ENCODE peak calls at places on chromosomes 6 and 20, in four cellular contexts. B is stomach, D is IMR-90, K is heart left ventricle. R is an unnamed sample. For H3K4me1, the result is how much of the 10 kb centered on the place peaks cover.

GRCh38 chr20:2385026-2385425 is 4.3 kb downstream of the TGM6 start:
- DNase-seq in K (no peak), D (no peak), B (no peak), R (no peak)

GRCh38 chr6:29793796-29794195 is 33.8 kb upstream of the HLA-G start:
- DNase-seq in D (no peak), B (no peak), K (no peak), R (no peak)

GRCh38 chr6:165893431-165893830 is 230.4 kb upstream of the PDE10A start:
- DNase-seq in B (no peak), K (no peak), D (no peak), R (no peak)

GRCh38 chr20:49888341-49889244 is 26.7 kb downstream of the SPATA2 start:
- DNase-seq in D (peak), K (peak), B (peak), R (peak)

GRCh38 chr6:33729059-33729458 is 17.6 kb upstream of the UQCC2 start:
- DNase-seq in K (no peak), B (no peak), D (no peak), R (no peak)

GRCh38 chr20:41344477-41344876 is 3.9 kb downstream of the LPIN3 start:
- DNase-seq in B (no peak), K (no peak), D (no peak), R (peak)

GRCh38 chr6:164344801-164345291 is 930.3 kb downstream of the QKI start:
- DNase-seq in K (no peak), B (no peak), D (no peak), R (no peak)

GRCh38 chr6:139877828-139878405 is 503.5 kb upstream of the CITED2 start:
- DNase-seq in B (no peak), K (no peak), D (no peak), R (no peak)

GRCh38 chr6:34142599-34142998 is 3.3 kb downstream of the GRM4 start:
- DNase-seq in D (no peak), K (peak), B (no peak), R (no peak)

GRCh38 chr20:41366546-41367392 is at the start of gene EMILIN3:
- DNase-seq in B (no peak), K (no peak), D (no peak), R (peak)

GRCh38 chr6:167568407-167569024 is 243.6 kb downstream of the TTLL2 start:
- DNase-seq in D (no peak), K (no peak), B (no peak), R (no peak)

GRCh38 chr6:75275067-75275466 is 9.5 kb downstream of the TMEM30A start:
- DNase-seq in D (peak), K (no peak), B (no peak), R (no peak)

GRCh38 chr6:37205997-37206340 is 36.0 kb downstream of the PIM1 start:
- DNase-seq in K (no peak), B (no peak), D (no peak), R (no peak)

GRCh38 chr6:163720460-163721235 is 306.1 kb downstream of the QKI start:
- DNase-seq in B (no peak), K (no peak), D (no peak), R (no peak)

GRCh38 chr6:98944598-98945011 is 3.1 kb downstream of the FBXL4 start:
- DNase-seq in D (peak), B (no peak), K (no peak), R (no peak)

GRCh38 chr6:8219352-8219943 is 117.1 kb upstream of the EEF1E1 start:
- DNase-seq in D (peak), K (no peak), B (peak), R (peak)

GRCh38 chr6:34154668-34155447 is 9.0 kb upstream of the GRM4 start:
- DNase-seq in K (peak), D (peak), B (peak), R (peak)

GRCh38 chr6:105272783-105273182 is 93.0 kb upstream of the POPDC3 start:
- DNase-seq in K (no peak), D (peak), B (peak), R (peak)

GRCh38 chr6:11097476-11097875 is 3.8 kb downstream of the SMIM13 start:
- DNase-seq in K (no peak), D (no peak), B (no peak), R (no peak)

GRCh38 chr6:81734500-81735140 is 17.9 kb downstream of the TENT5A start:
- DNase-seq in D (no peak), B (no peak), K (no peak), R (no peak)

GRCh38 chr6:80454197-80454596 is 347.7 kb downstream of the BCKDHB start:
- DNase-seq in B (no peak), K (no peak), D (peak), R (no peak)

GRCh38 chr6:80742481-80742880 is 636.0 kb downstream of the BCKDHB start:
- DNase-seq in B (no peak), K (no peak), D (peak), R (no peak)

GRCh38 chr6:148566664-148567350 is 180.0 kb upstream of the UST start:
- DNase-seq in K (no peak), B (no peak), D (no peak), R (no peak)
- H3K4me3 ChIP-seq in K (no peak), B (no peak), D (no peak), R (no peak)

GRCh38 chr6:53858913-53859312 is 64.1 kb downstream of the LRRC1 start:
- DNase-seq in B (no peak), K (no peak), D (no peak), R (no peak)
- H3K4me1 ChIP-seq in B (half or more), K (half or more), D (under half), R (under half)

DNA sequence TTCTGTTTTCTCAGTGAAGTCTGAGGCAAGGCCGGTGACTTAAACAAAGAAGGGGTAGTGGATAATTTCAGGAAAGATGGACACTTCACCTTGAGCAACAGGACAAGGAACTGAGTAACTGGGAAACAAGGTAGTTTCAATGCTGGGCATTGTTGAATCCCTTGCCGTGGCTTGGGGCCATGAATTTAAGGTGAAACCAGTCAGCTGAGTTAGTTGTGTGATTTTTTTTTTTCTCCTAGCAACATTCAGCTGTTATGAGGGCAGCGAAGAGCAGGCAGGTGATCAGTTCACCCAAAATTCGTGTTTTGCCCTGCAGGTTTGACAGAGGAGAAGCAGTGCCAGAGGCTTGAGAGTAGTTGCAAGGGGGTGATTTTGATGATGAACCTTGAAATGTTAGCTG is 6.8 kb downstream of the BICRAL start:
- DNase-seq in D (no peak), B (no peak), K (no peak), R (no peak)
- TF ChIP-seq POLR2A in D (no peak), B (no peak), K (no peak), R (no peak)

DNA sequence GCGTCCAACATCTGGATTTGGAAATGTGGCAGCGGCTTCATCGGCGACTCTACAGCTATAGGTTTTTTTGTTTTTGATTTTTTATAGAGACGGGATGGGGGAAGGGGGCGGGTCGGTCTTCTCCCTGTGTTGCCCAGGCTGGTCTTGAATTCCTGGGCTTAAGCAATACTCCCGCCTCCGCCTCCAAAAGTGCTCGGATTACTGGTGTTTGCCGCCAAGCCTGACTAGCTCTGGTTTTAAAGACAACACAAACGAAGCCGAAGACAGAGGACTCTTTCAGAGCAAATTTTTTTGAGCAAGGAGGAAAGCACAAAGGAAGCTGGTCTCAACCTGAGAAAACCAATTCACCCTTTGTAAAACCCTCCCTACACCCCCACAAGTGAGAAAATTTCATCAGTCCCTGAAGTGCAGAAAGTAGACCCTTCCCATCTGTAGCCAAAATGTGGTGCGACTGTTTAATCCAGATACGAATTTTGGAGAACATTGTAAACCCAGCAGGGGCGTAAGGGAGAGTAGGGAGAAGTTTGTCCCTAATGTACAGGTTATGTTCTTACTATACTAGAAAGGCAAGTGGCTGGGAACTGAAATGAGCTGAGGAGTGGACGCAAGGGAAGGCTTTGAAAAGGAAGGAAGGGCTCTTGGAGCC is 185.9 kb downstream of the TRIM27 start:
- DNase-seq in D (no peak), B (no peak), K (no peak), R (no peak)
- H3K4me3 ChIP-seq in D (no peak), B (no peak), K (no peak), R (no peak)

GRCh38 chr6:6655805-6656251 is 67.3 kb downstream of the LY86 start:
- DNase-seq in D (no peak), B (no peak), K (no peak), R (no peak)
- H3K4me1 ChIP-seq in D (under half), B (under half), K (under half), R (under half)

DNA sequence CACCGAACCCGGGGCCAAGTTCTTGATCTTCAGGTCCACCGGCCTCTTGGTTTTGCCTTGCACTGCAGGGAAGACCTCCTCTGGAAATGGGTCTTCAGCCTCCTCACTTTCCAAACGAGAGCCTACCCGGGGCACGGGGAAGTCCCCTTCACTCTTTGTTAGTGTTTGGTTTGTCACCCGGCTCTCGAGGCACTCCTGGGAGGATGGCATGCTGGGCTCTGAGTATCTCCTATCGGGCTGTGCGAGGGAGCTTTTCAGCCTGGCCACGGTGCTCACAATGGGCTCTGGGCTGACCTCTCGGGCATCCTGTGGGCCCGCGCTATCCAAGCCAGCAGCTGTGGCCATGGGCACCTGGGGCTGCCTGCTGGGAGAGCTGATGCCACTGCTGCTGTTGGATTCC is 8.1 kb downstream of the TAGAP start:
- DNase-seq in B (no peak), D (no peak), K (no peak), R (no peak)
- TF ChIP-seq POLR2A in B (no peak), D (no peak), K (no peak), R (no peak)

GRCh38 chr20:59026904-59027745 is 5.0 kb downstream of the ATP5F1E start:
- DNase-seq in K (no peak), B (no peak), D (no peak), R (no peak)

GRCh38 chr20:59031326-59032022 is 661 bp downstream of the ATP5F1E start:
- DNase-seq in D (no peak), B (no peak), K (no peak), R (no peak)

GRCh38 chr20:59027746-59028320 is 4.3 kb downstream of the ATP5F1E start:
- DNase-seq in B (no peak), D (peak), K (no peak), R (no peak)

GRCh38 chr20:59030911-59031310 is 1.2 kb downstream of the ATP5F1E start:
- DNase-seq in B (no peak), D (no peak), K (no peak), R (no peak)

DNA sequence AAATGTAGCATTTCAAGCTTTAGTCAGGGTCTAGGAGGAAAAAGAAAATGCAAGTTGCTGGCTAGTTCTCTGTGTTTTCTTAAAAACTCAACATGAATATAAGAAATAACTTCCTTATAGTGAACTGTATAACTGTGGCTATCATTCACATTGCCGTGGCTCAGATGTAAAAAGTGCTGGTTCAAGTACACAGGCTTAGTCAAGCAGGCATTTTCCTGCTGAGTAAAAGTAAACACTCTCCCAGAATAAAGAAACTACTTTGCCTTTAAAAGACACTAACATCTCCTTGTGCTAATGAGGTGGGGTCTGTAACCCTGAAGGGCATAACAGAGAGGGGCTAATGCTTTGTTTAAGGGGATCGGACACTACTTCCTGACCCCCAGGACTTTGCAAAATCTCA is 3.3 kb downstream of the ATP5F1E start:
- DNase-seq in B (no peak), K (no peak), D (peak), R (no peak)
- H3K4me3 ChIP-seq in B (peak), K (no peak), D (peak), R (no peak)

R was measured in ovary.